ENCODE peak calls at places on chromosomes 6 and 20, in four cellular contexts. One of them, this sample, is unnamed.

GRCh38 chr20:507933-508332 is 35.7 kb downstream of the CSNK2A1 start:
- DNase-seq in SJCRH30: peak
- DNase-seq in CD8-positive, alpha-beta memory T cell: no peak
- DNase-seq in lung: no peak
- DNase-seq in this sample: no peak

GRCh38 chr6:125927761-125928160 is 28.8 kb upstream of the HINT3 start:
- DNase-seq in SJCRH30: no peak
- DNase-seq in CD8-positive, alpha-beta memory T cell: no peak
- DNase-seq in lung: no peak
- DNase-seq in this sample: no peak

GRCh38 chr6:7200598-7201443 is 93.1 kb downstream of the RREB1 start:
- DNase-seq in SJCRH30: no peak
- DNase-seq in CD8-positive, alpha-beta memory T cell: no peak
- DNase-seq in lung: peak
- DNase-seq in this sample: no peak

GRCh38 chr20:63017076-63017825 is 10.5 kb upstream of the BHLHE23 start:
- DNase-seq in SJCRH30: no peak
- DNase-seq in CD8-positive, alpha-beta memory T cell: no peak
- DNase-seq in lung: no peak
- DNase-seq in this sample: no peak

GRCh38 chr6:138691595-138692057 is 81.9 kb upstream of the CCDC28A start:
- DNase-seq in SJCRH30: no peak
- DNase-seq in CD8-positive, alpha-beta memory T cell: no peak
- DNase-seq in lung: no peak
- DNase-seq in this sample: no peak

GRCh38 chr6:49849121-49849907 is 17.0 kb downstream of the CRISP1 start:
- DNase-seq in SJCRH30: peak
- DNase-seq in CD8-positive, alpha-beta memory T cell: no peak
- DNase-seq in lung: no peak
- DNase-seq in this sample: peak

GRCh38 chr6:81818778-81819491 is 66.5 kb upstream of the TENT5A start:
- DNase-seq in SJCRH30: no peak
- DNase-seq in CD8-positive, alpha-beta memory T cell: no peak
- DNase-seq in lung: no peak
- DNase-seq in this sample: no peak

GRCh38 chr6:99746261-99746895 is 139.7 kb downstream of the PRDM13 start:
- DNase-seq in SJCRH30: peak
- DNase-seq in CD8-positive, alpha-beta memory T cell: peak
- DNase-seq in lung: peak
- DNase-seq in this sample: peak

GRCh38 chr6:26003102-26003694 is 40.6 kb downstream of the TRIM38 start:
- DNase-seq in SJCRH30: peak
- DNase-seq in CD8-positive, alpha-beta memory T cell: peak
- DNase-seq in lung: peak
- DNase-seq in this sample: peak

DNA sequence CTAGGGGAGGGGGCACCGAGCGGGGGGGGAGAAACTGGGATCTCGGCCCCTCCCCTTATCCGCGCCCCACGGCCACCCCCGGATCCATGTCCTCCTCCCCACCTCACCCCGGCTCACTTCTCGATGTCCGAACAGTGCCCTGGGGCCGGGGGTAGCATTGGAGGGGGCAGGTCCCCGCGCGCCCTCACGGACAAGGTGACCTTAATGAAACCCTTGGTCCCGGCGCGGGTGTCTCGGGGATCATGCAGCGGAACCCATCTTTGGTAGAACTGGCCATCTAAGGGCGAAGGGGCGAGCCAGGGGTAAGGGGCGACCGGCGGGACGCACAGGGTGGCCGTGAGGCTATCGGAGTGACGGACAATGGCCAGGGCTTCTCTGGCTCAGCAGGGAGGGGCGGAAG is 13.6 kb upstream of the SPAG4 start:
- DNase-seq in SJCRH30: no peak
- DNase-seq in CD8-positive, alpha-beta memory T cell: no peak
- DNase-seq in lung: no peak
- DNase-seq in this sample: no peak
- H3K4me3 ChIP-seq in SJCRH30: no peak
- H3K4me3 ChIP-seq in CD8-positive, alpha-beta memory T cell: peak
- H3K4me3 ChIP-seq in lung: no peak
- H3K4me3 ChIP-seq in this sample: no peak

GRCh38 chr20:57761413-57761734 is 51.6 kb upstream of the PMEPA1 start:
- DNase-seq in SJCRH30: no peak
- DNase-seq in CD8-positive, alpha-beta memory T cell: no peak
- DNase-seq in lung: no peak
- DNase-seq in this sample: no peak

GRCh38 chr20:57762531-57763234 is 52.9 kb upstream of the PMEPA1 start:
- DNase-seq in SJCRH30: no peak
- DNase-seq in CD8-positive, alpha-beta memory T cell: no peak
- DNase-seq in lung: no peak
- DNase-seq in this sample: no peak

GRCh38 chr20:57759724-57760123 is 49.9 kb upstream of the PMEPA1 start:
- DNase-seq in SJCRH30: peak
- DNase-seq in CD8-positive, alpha-beta memory T cell: no peak
- DNase-seq in lung: no peak
- DNase-seq in this sample: no peak

GRCh38 chr20:57763235-57763595 is 53.4 kb upstream of the PMEPA1 start:
- DNase-seq in SJCRH30: no peak
- DNase-seq in CD8-positive, alpha-beta memory T cell: no peak
- DNase-seq in lung: no peak
- DNase-seq in this sample: no peak

DNA sequence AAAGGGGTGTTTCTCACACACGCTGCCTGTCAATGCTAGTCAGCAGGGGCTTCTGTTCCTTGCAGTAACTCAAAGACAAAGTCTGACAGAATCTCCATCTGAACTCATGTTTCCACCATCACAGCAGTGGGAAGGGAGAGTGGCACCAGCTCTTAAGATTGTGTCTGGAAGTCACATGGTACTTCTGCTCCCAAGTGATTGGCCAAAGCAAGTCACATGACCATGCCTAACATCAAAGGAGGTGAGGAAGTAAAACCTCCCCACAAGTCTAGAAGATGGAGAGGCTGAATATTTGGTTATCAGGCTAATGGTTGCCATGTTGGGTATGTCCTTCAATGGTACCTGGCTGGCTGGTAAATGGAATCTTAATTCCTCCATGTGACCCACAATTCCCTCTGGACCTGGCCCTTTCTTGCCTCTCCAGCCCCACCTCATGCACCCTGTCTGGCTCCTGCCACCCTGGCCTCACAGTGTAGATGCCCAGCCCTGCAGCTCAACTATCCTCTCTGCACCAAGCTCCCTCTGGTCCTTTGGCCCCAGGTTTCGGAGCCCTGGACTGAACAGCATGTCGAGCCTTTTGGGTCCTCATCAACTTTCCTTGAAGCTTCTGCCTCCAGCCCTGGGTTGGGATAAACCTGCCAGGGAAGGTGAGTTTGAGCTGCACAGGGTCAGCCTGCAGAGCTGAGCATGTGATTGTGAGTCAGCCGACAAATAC is 51.0 kb upstream of the PMEPA1 start:
- DNase-seq in SJCRH30: no peak
- DNase-seq in CD8-positive, alpha-beta memory T cell: no peak
- DNase-seq in lung: no peak
- DNase-seq in this sample: no peak
- H3K27ac ChIP-seq in SJCRH30: no peak
- H3K27ac ChIP-seq in CD8-positive, alpha-beta memory T cell: no peak
- H3K27ac ChIP-seq in lung: no peak
- H3K27ac ChIP-seq in this sample: no peak

DNA sequence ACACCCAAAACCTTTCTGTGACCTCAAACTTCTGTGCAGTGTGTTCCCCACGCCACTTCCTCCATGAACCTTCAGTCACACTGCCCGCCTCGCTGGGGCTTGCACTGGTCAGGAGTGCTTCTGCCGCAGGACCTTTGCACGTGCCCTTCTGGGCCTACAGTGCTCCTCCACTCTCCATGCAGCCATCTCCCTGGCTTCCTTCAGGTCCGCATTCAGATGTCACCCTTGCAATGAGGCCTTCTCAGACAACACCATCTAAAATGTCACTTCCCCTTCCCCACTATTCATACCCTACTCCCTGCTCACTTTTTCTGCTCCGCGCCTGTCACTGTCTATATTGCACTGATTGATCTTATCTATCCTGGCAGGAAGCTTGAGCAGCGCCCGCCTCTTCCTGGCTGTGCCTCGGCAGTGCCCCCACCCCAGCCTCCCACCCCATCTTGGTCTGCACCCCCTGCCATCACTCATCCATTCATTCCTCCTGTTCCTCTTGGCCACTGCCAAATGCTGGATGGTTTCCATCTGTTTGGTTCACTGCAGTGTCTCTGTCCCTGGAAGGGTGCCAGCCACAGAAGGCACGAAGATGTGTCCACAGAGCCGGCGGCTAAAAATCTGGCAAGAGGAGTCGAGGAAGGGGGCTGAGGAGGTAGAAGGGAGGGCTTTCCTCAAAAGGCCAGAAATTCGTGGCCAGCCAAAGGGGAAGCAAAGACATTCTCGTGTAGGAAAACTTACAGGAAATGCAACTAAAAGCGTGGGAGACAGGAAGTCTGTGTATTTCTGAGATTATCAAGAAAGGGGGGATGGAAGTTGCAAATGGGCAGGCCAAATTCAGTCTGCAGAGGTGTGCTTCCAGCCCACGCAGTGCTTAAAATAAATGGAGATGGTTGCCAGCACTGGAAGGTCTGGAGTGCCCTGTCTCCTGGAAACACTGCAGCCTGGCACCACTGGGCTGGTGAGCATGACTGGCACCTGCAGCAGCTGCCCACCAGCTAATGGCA is 27.5 kb downstream of the SYNJ2 start:
- DNase-seq in SJCRH30: peak
- DNase-seq in CD8-positive, alpha-beta memory T cell: no peak
- DNase-seq in lung: no peak
- DNase-seq in this sample: no peak
- H3K4me3 ChIP-seq in SJCRH30: no peak
- H3K4me3 ChIP-seq in CD8-positive, alpha-beta memory T cell: peak
- H3K4me3 ChIP-seq in lung: no peak
- H3K4me3 ChIP-seq in this sample: no peak

GRCh38 chr6:161409353-161409752 is 135.5 kb upstream of the AGPAT4 start:
- DNase-seq in SJCRH30: no peak
- DNase-seq in CD8-positive, alpha-beta memory T cell: no peak
- DNase-seq in lung: no peak
- DNase-seq in this sample: no peak
- H3K27ac ChIP-seq in SJCRH30: no peak
- H3K27ac ChIP-seq in CD8-positive, alpha-beta memory T cell: no peak
- H3K27ac ChIP-seq in lung: no peak
- H3K27ac ChIP-seq in this sample: no peak

GRCh38 chr6:155630085-155630484 is 174.4 kb upstream of the NOX3 start:
- DNase-seq in SJCRH30: no peak
- DNase-seq in CD8-positive, alpha-beta memory T cell: no peak
- DNase-seq in lung: no peak
- DNase-seq in this sample: no peak

GRCh38 chr6:155638200-155638599 is 182.6 kb upstream of the NOX3 start:
- DNase-seq in SJCRH30: no peak
- DNase-seq in CD8-positive, alpha-beta memory T cell: no peak
- DNase-seq in lung: no peak
- DNase-seq in this sample: no peak

GRCh38 chr6:155629652-155630051 is 174.0 kb upstream of the NOX3 start:
- DNase-seq in SJCRH30: no peak
- DNase-seq in CD8-positive, alpha-beta memory T cell: no peak
- DNase-seq in lung: no peak
- DNase-seq in this sample: no peak

GRCh38 chr6:155635416-155635815 is 179.8 kb upstream of the NOX3 start:
- DNase-seq in SJCRH30: no peak
- DNase-seq in CD8-positive, alpha-beta memory T cell: no peak
- DNase-seq in lung: no peak
- DNase-seq in this sample: peak
- H3K4me3 ChIP-seq in SJCRH30: no peak
- H3K4me3 ChIP-seq in CD8-positive, alpha-beta memory T cell: no peak
- H3K4me3 ChIP-seq in lung: no peak
- H3K4me3 ChIP-seq in this sample: no peak